ENCODE peak calls at places on chromosomes 7 and 10, in eight cellular contexts. P, R, N, U, M, J, L and O are unnamed samples.

GRCh38 chr10:70458329-70459060 is 17.0 kb upstream of the NODAL start:
- DNase-seq in M (peak), P (no peak), J (no peak), L (peak), U (no peak), R (peak), N (no peak), O (peak)

GRCh38 chr7:90835861-90836260 is 239.7 kb downstream of the CDK14 start:
- DNase-seq in P (no peak), R (no peak), N (no peak), L (no peak), M (no peak), U (no peak), J (no peak), O (no peak)

GRCh38 chr7:106285801-106286492 is 1.2 kb upstream of the NAMPT start:
- DNase-seq in N (no peak), P (no peak), U (no peak), M (peak), R (no peak), J (no peak), L (peak), O (peak)

GRCh38 chr10:74081192-74081803 is 69.3 kb downstream of the AP3M1 start:
- DNase-seq in U (no peak), J (no peak), L (peak), R (peak), P (no peak), M (peak), N (peak), O (peak)

GRCh38 chr7:104415700-104416099 is 87.3 kb downstream of the LHFPL3 start:
- DNase-seq in M (no peak), P (no peak), J (no peak), U (no peak), N (no peak), L (no peak), R (no peak), O (peak)

GRCh38 chr7:23211542-23211941 is 29.7 kb downstream of the NUP42 start:
- DNase-seq in P (no peak), L (no peak), U (no peak), N (no peak), R (no peak), J (no peak), M (no peak), O (no peak)

GRCh38 chr10:103584216-103585010 is 90.9 kb downstream of the NEURL1 start:
- DNase-seq in N (peak), U (peak), M (peak), L (no peak), P (no peak), J (no peak), R (no peak), O (peak)

GRCh38 chr10:32413513-32413912 is 32.4 kb upstream of the CCDC7 start:
- DNase-seq in P (peak), M (peak), L (peak), U (peak), R (peak), N (no peak), J (no peak), O (no peak)

GRCh38 chr7:1569016-1569415 is 816 bp downstream of the PSMG3 start:
- DNase-seq in P (no peak), R (no peak), L (no peak), J (no peak), M (peak), U (no peak), N (peak), O (peak)